ENCODE peak calls at places on chromosomes 6 and 20, in four cellular contexts. H is fibroblast of gingiva, C is neuronal stem cell, O is SJSA1. Q is an unnamed sample.

GRCh38 chr6:166877906-166878305 is 78.4 kb downstream of the RNASET2 start:
- DNase-seq in H (no peak), C (no peak), O (no peak), Q (peak)

GRCh38 chr20:50034567-50035170 is 51.9 kb downstream of the SNAI1 start:
- DNase-seq in H (peak), C (no peak), O (no peak), Q (no peak)

GRCh38 chr6:41503841-41504525 is 42.2 kb upstream of the FOXP4 start:
- DNase-seq in H (no peak), C (no peak), O (peak), Q (no peak)

GRCh38 chr20:38961530-38962043 is 557 bp upstream of the DHX35 start:
- DNase-seq in H (no peak), C (no peak), O (no peak), Q (no peak)

GRCh38 chr6:157613011-157613522 is 210.0 kb upstream of the SNX9 start:
- DNase-seq in H (peak), C (no peak), O (peak), Q (no peak)

GRCh38 chr20:62570897-62571666 is 71.2 kb upstream of the SLCO4A1 start:
- DNase-seq in H (no peak), C (no peak), O (no peak), Q (no peak)

GRCh38 chr20:25623225-25623735 is 534 bp downstream of the NANP start:
- DNase-seq in H (peak), C (no peak), O (no peak), Q (peak)

GRCh38 chr6:31899882-31900722 is 1.8 kb downstream of the ZBTB12 start:
- DNase-seq in H (no peak), C (no peak), O (no peak), Q (no peak)

GRCh38 chr20:44495802-44496481 is 20.3 kb downstream of the TTPAL start:
- DNase-seq in H (peak), C (no peak), O (peak), Q (peak)

GRCh38 chr6:158485411-158485810 is 74.5 kb upstream of the TMEM181 start:
- DNase-seq in H (no peak), C (no peak), O (no peak), Q (no peak)

GRCh38 chr6:46932526-46932925 is 10.8 kb upstream of the ADGRF5 start:
- DNase-seq in H (no peak), C (no peak), O (peak), Q (no peak)